ENCODE peak calls at places on chromosomes 3 and 15, in six cellular contexts. B, A, O, H, I and M are unnamed samples. For H3K4me1, the result is how much of the 10 kb centered on the place peaks cover.

GRCh38 chr3:173793963-173794362 is 396.4 kb downstream of the NLGN1 start:
- DNase-seq in B (no peak), A (no peak), O (no peak), H (no peak), I (no peak), M (no peak)

GRCh38 chr3:127015282-127016042 is 32.5 kb downstream of the PLXNA1 start:
- DNase-seq in B (no peak), A (no peak), O (peak), H (no peak), I (no peak), M (no peak)

GRCh38 chr3:108342829-108343478 is 46.6 kb downstream of the HHLA2 start:
- DNase-seq in B (no peak), A (peak), O (peak), H (no peak), I (no peak), M (no peak)

GRCh38 chr3:109018828-109019227 is 65.1 kb upstream of the GUCA1C start:
- DNase-seq in B (no peak), A (no peak), O (no peak), H (no peak), I (no peak), M (no peak)

GRCh38 chr3:165800970-165801369 is 36.3 kb downstream of the BCHE start:
- DNase-seq in B (no peak), A (peak), O (peak), H (no peak), I (no peak), M (no peak)

GRCh38 chr3:71109241-71109976 is 474.1 kb downstream of the FOXP1 start:
- DNase-seq in B (no peak), A (peak), O (peak), H (no peak), I (no peak), M (no peak)

GRCh38 chr15:67163180-67163579 is 91.3 kb downstream of the AAGAB start:
- DNase-seq in B (no peak), A (no peak), O (no peak), H (no peak), I (no peak), M (no peak)

GRCh38 chr3:64902991-64903390 is 215.2 kb upstream of the ADAMTS9 start:
- DNase-seq in B (no peak), A (peak), O (peak), H (no peak), I (no peak), M (no peak)

GRCh38 chr3:37229740-37230139 is 55.4 kb upstream of the LRRFIP2 start:
- DNase-seq in B (no peak), A (no peak), O (no peak), H (no peak), I (no peak), M (no peak)

GRCh38 chr15:99507016-99507731 is 58.6 kb upstream of the MEF2A start:
- DNase-seq in B (peak), A (peak), O (peak), H (no peak), I (no peak), M (peak)

GRCh38 chr3:45644467-45645201 is 44.6 kb upstream of the SACM1L start:
- DNase-seq in B (no peak), A (peak), O (peak), H (no peak), I (no peak), M (no peak)

GRCh38 chr3:159237221-159237620 is 435.4 kb downstream of the MFSD1 start:
- DNase-seq in B (no peak), A (peak), O (peak), H (no peak), I (no peak), M (no peak)

GRCh38 chr3:99319450-99319849 is 318.9 kb upstream of the COL8A1 start:
- DNase-seq in B (no peak), A (peak), O (peak), H (no peak), I (no peak), M (no peak)

GRCh38 chr3:161556533-161556932 is 59.9 kb downstream of the OTOL1 start:
- DNase-seq in B (no peak), A (no peak), O (no peak), H (no peak), I (no peak), M (no peak)

GRCh38 chr3:197001972-197002700 is 27.5 kb downstream of the MELTF start:
- DNase-seq in B (no peak), A (no peak), O (peak), H (no peak), I (no peak), M (peak)

GRCh38 chr3:14223595-14223994 is 45.0 kb downstream of the LSM3 start:
- DNase-seq in B (no peak), A (no peak), O (no peak), H (no peak), I (no peak), M (no peak)

GRCh38 chr15:90763700-90764099 is 46.6 kb downstream of the BLM start:
- DNase-seq in B (no peak), A (no peak), O (no peak), H (no peak), I (no peak), M (no peak)

GRCh38 chr15:68318008-68318835 is 40.7 kb downstream of the FEM1B start:
- DNase-seq in B (peak), A (no peak), O (no peak), H (no peak), I (no peak), M (peak)

GRCh38 chr3:78434801-78435200 is 1333.0 kb downstream of the ROBO1 start:
- DNase-seq in B (no peak), A (peak), O (peak), H (no peak), I (no peak), M (no peak)

GRCh38 chr3:141303481-141304223 is 64.7 kb upstream of the ZBTB38 start:
- DNase-seq in B (no peak), A (peak), O (peak), H (peak), I (peak), M (no peak)

GRCh38 chr3:160126046-160126445 is 99.2 kb upstream of the C3orf80 start:
- DNase-seq in B (no peak), A (peak), O (peak), H (no peak), I (no peak), M (no peak)

GRCh38 chr3:157026091-157026490 is 133.9 kb downstream of the CCNL1 start:
- DNase-seq in B (no peak), A (no peak), O (no peak), H (no peak), I (no peak), M (no peak)

GRCh38 chr3:63861306-63861705 is 2.3 kb downstream of the THOC7 start:
- DNase-seq in B (no peak), A (no peak), O (no peak), H (no peak), I (no peak), M (no peak)

GRCh38 chr3:115808239-115808638 is 184.9 kb downstream of the GAP43 start:
- DNase-seq in B (no peak), A (no peak), O (no peak), H (no peak), I (no peak), M (no peak)

GRCh38 chr3:133478624-133479023 is 78.8 kb downstream of the BFSP2 start:
- DNase-seq in B (no peak), A (no peak), O (no peak), H (no peak), I (no peak), M (no peak)

GRCh38 chr15:38843736-38844590 is 279.3 kb upstream of the RASGRP1 start:
- DNase-seq in B (no peak), A (peak), O (peak), H (no peak), I (no peak), M (no peak)

GRCh38 chr3:33808559-33808958 is 10.1 kb downstream of the PDCD6IP start:
- DNase-seq in B (no peak), A (no peak), O (no peak), H (no peak), I (no peak), M (no peak)

GRCh38 chr3:55746808-55747413 is 259.8 kb upstream of the WNT5A start:
- DNase-seq in B (no peak), A (no peak), O (no peak), H (no peak), I (no peak), M (no peak)

GRCh38 chr15:95919460-95919859 is 411.0 kb upstream of the NR2F2 start:
- DNase-seq in B (no peak), A (peak), O (peak), H (no peak), I (no peak), M (no peak)

GRCh38 chr3:171781711-171782127 is 28.6 kb downstream of the PLD1 start:
- DNase-seq in B (no peak), A (peak), O (peak), H (no peak), I (no peak), M (no peak)

GRCh38 chr3:104044002-104044401 is 1322.7 kb upstream of the ALCAM start:
- DNase-seq in B (no peak), A (peak), O (peak), H (no peak), I (no peak), M (no peak)

GRCh38 chr3:128488636-128488994 is 4.4 kb downstream of the GATA2 start:
- DNase-seq in B (no peak), A (no peak), O (peak), H (no peak), I (no peak), M (no peak)

GRCh38 chr3:149384911-149385321 is 7.5 kb upstream of the TM4SF1 start:
- DNase-seq in B (no peak), A (peak), O (peak), H (no peak), I (no peak), M (no peak)

GRCh38 chr3:9870978-9871377 is 9.1 kb downstream of the CIDEC start:
- DNase-seq in B (no peak), A (peak), O (peak), H (no peak), I (no peak), M (no peak)

GRCh38 chr3:51024765-51025681 is 350.3 kb downstream of the DOCK3 start:
- DNase-seq in B (no peak), A (no peak), O (no peak), H (no peak), I (peak), M (no peak)

GRCh38 chr3:149717391-149718056 is 34.8 kb downstream of the COMMD2 start:
- DNase-seq in B (no peak), A (peak), O (peak), H (peak), I (no peak), M (no peak)

GRCh38 chr3:12993022-12993622 is 80.1 kb downstream of the IQSEC1 start:
- DNase-seq in B (no peak), A (no peak), O (peak), H (no peak), I (no peak), M (no peak)
- H3K4me3 ChIP-seq in B (peak), A (peak), O (peak), H (peak), I (peak), M (peak)

DNA sequence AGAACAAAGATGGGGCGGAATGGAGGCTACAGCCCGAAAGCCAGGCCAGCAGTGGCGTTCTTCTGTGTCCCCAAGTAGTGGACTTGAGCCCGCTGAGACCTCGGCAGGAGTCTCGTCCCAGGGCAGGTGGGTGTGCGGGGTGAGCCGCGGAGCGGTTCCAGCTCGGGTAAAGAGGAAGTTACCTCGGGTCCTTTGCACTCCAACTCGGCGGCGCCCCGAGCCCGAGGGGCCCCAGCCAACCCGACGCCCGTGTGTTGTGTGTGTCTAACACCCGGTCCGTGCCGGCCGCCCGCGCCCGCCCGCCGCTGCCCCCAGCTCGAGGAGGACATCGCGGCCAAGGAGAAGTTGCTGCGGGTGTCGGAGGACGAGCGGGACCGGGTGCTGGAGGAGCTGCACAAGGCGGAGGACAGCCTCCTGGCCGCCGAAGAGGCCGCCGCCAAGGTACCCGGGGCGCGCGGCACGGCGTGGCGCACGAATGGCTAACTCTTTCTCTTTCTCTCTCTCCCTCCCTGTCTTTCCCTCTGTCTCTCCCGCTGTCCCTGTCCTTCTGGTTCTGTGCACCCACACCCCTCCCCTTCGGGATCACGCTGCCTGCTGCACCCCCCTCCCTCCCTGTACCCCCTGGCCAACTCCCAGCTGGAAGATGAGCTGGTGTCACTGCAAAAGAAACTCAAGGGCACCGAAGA is 987 bp downstream of the TPM1 start:
- DNase-seq in B (no peak), A (no peak), O (no peak), H (no peak), I (no peak), M (no peak)
- H3K4me1 ChIP-seq in B (under half), A (under half), O (under half), H (under half), I (under half), M (under half)

GRCh38 chr3:48435223-48435595 is 4.7 kb downstream of the CCDC51 start:
- DNase-seq in B (no peak), A (no peak), O (no peak), H (no peak), I (no peak), M (no peak)

GRCh38 chr3:48436855-48437254 is 3.1 kb downstream of the CCDC51 start:
- DNase-seq in B (no peak), A (no peak), O (no peak), H (no peak), I (no peak), M (no peak)

GRCh38 chr3:48434591-48435222 is 4.8 kb upstream of the PLXNB1 start:
- DNase-seq in B (no peak), A (no peak), O (no peak), H (no peak), I (no peak), M (peak)

GRCh38 chr3:48436477-48436787 is 3.5 kb downstream of the CCDC51 start:
- DNase-seq in B (no peak), A (no peak), O (no peak), H (no peak), I (no peak), M (no peak)

DNA sequence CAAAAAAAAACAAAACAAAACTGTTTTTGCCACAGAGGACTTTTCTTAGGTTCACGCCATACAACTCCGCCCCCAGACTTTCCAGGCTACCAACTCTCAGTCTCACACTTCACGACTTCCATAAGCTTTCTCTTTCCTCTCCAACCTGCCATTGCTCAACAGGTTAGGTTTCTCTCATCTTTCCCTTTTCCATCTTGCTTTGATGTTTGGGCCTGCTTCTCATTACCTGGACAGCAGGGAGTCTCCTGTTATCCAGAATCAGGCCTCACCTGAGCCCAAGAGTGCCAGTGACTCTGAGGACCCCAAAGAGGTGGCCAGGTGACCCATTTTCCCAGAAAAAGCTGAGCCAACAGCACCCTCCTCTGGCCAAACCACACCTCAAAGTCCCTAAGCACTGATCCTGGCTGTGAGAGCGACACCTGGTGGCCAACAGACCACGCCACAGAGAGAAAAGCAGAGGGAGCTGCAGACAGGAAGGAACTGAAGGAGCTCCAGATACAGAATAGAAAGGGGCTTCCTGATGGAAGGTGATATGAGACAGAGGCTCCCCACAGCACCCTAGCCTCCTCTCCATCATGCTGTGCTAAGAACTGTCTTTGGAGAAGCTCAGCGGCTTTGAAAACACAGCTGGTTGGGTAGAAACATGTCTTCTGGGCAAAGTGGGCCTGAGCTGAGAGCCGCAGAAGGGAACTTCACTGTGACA is 4.0 kb downstream of the CCDC51 start:
- DNase-seq in B (peak), A (peak), O (peak), H (peak), I (peak), M (peak)
- H3K27ac ChIP-seq in B (peak), A (no peak), O (no peak), H (peak), I (no peak), M (peak)

GRCh38 chr15:31360843-31361763 is 34.5 kb downstream of the KLF13 start:
- DNase-seq in B (no peak), A (no peak), O (no peak), H (no peak), I (peak), M (no peak)

GRCh38 chr15:31361764-31362120 is 35.1 kb downstream of the KLF13 start:
- DNase-seq in B (no peak), A (no peak), O (no peak), H (no peak), I (no peak), M (no peak)

GRCh38 chr15:31359722-31360111 is 33.1 kb downstream of the KLF13 start:
- DNase-seq in B (no peak), A (no peak), O (no peak), H (no peak), I (no peak), M (no peak)

GRCh38 chr15:31358957-31359721 is 32.5 kb downstream of the KLF13 start:
- DNase-seq in B (no peak), A (no peak), O (no peak), H (no peak), I (no peak), M (no peak)

DNA sequence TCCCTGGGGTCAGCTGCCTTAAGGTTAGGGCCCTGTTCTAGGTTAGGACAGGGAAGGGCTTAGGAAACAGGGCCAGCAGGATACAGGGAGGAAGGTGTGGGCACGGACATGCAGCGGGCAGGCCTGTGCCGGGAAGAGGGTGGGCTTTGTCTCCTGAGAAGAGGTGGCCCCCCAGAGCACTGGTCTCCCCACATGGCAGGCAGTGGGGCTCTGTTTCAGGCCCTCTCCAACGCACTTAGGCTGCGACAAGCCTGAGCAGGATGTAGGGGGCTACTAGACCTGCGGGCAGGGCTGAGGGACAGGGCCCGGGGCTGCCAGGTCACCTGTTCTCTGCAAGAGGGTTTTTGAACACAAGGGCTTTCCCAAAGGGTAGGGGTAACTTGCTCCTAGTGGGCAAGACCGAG is 33.5 kb downstream of the KLF13 start:
- DNase-seq in B (no peak), A (no peak), O (no peak), H (no peak), I (no peak), M (no peak)
- H3K4me3 ChIP-seq in B (no peak), A (no peak), O (no peak), H (no peak), I (peak), M (no peak)

GRCh38 chr3:112133606-112134334 is 722 bp upstream of the GCSAM start:
- DNase-seq in B (no peak), A (no peak), O (no peak), H (no peak), I (no peak), M (no peak)
- H3K4me1 ChIP-seq in B (under half), A (under half), O (under half), H (under half), I (half or more), M (under half)

GRCh38 chr3:89104499-89104898 is 2.9 kb upstream of the EPHA3 start:
- DNase-seq in B (no peak), A (no peak), O (no peak), H (no peak), I (no peak), M (no peak)

GRCh38 chr3:89113344-89113743 is 5.9 kb downstream of the EPHA3 start:
- DNase-seq in B (no peak), A (no peak), O (no peak), H (no peak), I (no peak), M (no peak)

GRCh38 chr3:89107461-89108035 is at the start of gene EPHA3:
- DNase-seq in B (no peak), A (peak), O (peak), H (no peak), I (no peak), M (peak)

GRCh38 chr3:89108154-89108553 is 733 bp downstream of the EPHA3 start:
- DNase-seq in B (no peak), A (no peak), O (no peak), H (no peak), I (no peak), M (no peak)
- H3K27ac ChIP-seq in B (no peak), A (no peak), O (no peak), H (no peak), I (no peak), M (no peak)

GRCh38 chr15:100544290-100544945 is 15.7 kb upstream of the CERS3 start:
- DNase-seq in B (no peak), A (no peak), O (no peak), H (no peak), I (no peak), M (no peak)

GRCh38 chr15:100542290-100542689 is 13.5 kb upstream of the CERS3 start:
- DNase-seq in B (no peak), A (no peak), O (no peak), H (no peak), I (no peak), M (no peak)

GRCh38 chr15:100547961-100548360 is 19.2 kb upstream of the CERS3 start:
- DNase-seq in B (no peak), A (no peak), O (no peak), H (no peak), I (no peak), M (no peak)

GRCh38 chr15:100544946-100545345 is 16.2 kb upstream of the CERS3 start:
- DNase-seq in B (no peak), A (no peak), O (no peak), H (no peak), I (no peak), M (no peak)
- H3K4me3 ChIP-seq in B (no peak), A (no peak), O (no peak), H (no peak), I (no peak), M (no peak)

DNA sequence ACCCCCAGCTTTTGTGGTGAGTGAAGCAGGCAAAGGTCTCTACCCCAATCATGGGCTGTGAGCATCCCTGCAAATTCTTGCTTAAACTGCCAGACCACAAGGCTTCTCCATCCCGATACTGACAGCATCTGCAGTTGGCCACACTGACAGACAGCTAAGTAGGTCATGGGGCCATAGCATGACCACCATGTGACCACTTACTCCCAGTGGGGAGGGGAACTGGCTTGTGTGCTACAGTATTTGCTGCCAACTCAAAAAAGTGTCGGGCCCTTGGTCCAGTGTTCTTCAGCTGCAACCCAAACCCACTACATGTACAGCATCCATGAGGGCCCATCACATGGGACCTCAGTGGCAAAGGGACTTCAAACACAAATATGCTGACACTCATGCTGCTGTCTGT is 103.4 kb downstream of the SEC22A start:
- DNase-seq in B (no peak), A (no peak), O (no peak), H (no peak), I (no peak), M (no peak)
- H3K4me1 ChIP-seq in B (under half), A (under half), O (under half), H (under half), I (under half), M (under half)